ENCODE peak calls at places on chromosomes 1 and 21, in four cellular contexts. T is colonic mucosa, C is right lobe of liver, J is heart right ventricle. I is an unnamed sample.
A peak's percentile ranks its signal among the peaks of the same experiment; 100 is the strongest.

GRCh38 chr1:245874942-245875580 is 632.0 kb downstream of the SMYD3 start:
- DNase-seq in C (peak; percentile 79), J (peak; percentile 70), T (peak; percentile 47), I (no peak)

GRCh38 chr1:112144738-112145426 is 155.4 kb upstream of the KCND3 start:
- DNase-seq in J (peak; percentile 18), T (no peak), C (no peak), I (peak; percentile 48)

GRCh38 chr1:201585901-201586300 is 47.0 kb downstream of the NAV1 start:
- DNase-seq in J (no peak), C (no peak), T (no peak), I (no peak)

GRCh38 chr1:231800071-231800470 is 173.5 kb downstream of the DISC1 start:
- DNase-seq in T (no peak), C (no peak), J (no peak), I (no peak)

GRCh38 chr1:212699104-212699838 is 369 bp downstream of the BATF3 start:
- DNase-seq in J (peak; percentile 37), C (peak; percentile 51), T (peak; percentile 29), I (no peak)

GRCh38 chr1:218938259-218938658 is 235.4 kb upstream of the LYPLAL1 start:
- DNase-seq in T (no peak), C (no peak), J (no peak), I (no peak)

GRCh38 chr1:109192433-109192832 is 21.3 kb upstream of the SARS1 start:
- DNase-seq in J (no peak), T (no peak), C (no peak), I (no peak)

GRCh38 chr1:11294951-11295350 is 22.0 kb downstream of the UBIAD1 start:
- DNase-seq in T (no peak), J (no peak), C (no peak), I (no peak)

GRCh38 chr1:211619033-211619996 is 40.4 kb upstream of the SLC30A1 start:
- DNase-seq in J (no peak), T (no peak), C (no peak), I (no peak)

GRCh38 chr1:71641903-71642302 is 561.1 kb upstream of the ZRANB2 start:
- DNase-seq in C (no peak), T (no peak), J (peak; percentile 11), I (no peak)

GRCh38 chr1:210394281-210394798 is 65.6 kb downstream of the HHAT start:
- DNase-seq in J (no peak), T (no peak), C (no peak), I (no peak)

GRCh38 chr1:233269656-233270055 is 25.9 kb downstream of the PCNX2 start:
- DNase-seq in C (no peak), T (no peak), J (no peak), I (no peak)

GRCh38 chr1:57770236-57770635 is 346.4 kb upstream of the DAB1 start:
- DNase-seq in T (no peak), J (no peak), C (no peak), I (no peak)

GRCh38 chr1:38489844-38490270 is 369.7 kb downstream of the RRAGC start:
- DNase-seq in C (no peak), T (peak; percentile 18), J (no peak), I (no peak)

GRCh38 chr1:242811092-242811840 is 286.8 kb upstream of the PLD5 start:
- DNase-seq in T (no peak), C (no peak), J (no peak), I (no peak)

GRCh38 chr1:90335566-90335965 is 340.7 kb downstream of the ZNF326 start:
- DNase-seq in J (no peak), C (no peak), T (no peak), I (no peak)

GRCh38 chr1:161994153-161994814 is 29.4 kb downstream of the OLFML2B start:
- DNase-seq in T (no peak), C (no peak), J (no peak), I (no peak)

GRCh38 chr1:61183471-61184034 is 101.2 kb downstream of the NFIA start:
- DNase-seq in T (peak; percentile 57), J (peak; percentile 29), C (peak; percentile 87), I (peak; percentile 59)

GRCh38 chr1:83828456-83828855 is 170.5 kb downstream of the TTLL7 start:
- DNase-seq in C (no peak), T (no peak), J (no peak), I (no peak)

GRCh38 chr1:244840219-244840794 is 4.8 kb downstream of the COX20 start:
- DNase-seq in C (no peak), T (no peak), J (no peak), I (no peak)

GRCh38 chr1:1978108-1978507 is 25.5 kb downstream of the CFAP74 start:
- DNase-seq in J (no peak), T (no peak), C (no peak), I (no peak)

GRCh38 chr1:208085655-208086054 is 158.5 kb downstream of the PLXNA2 start:
- DNase-seq in C (no peak), J (no peak), T (no peak), I (no peak)

GRCh38 chr1:23784846-23785245 is 6.1 kb upstream of the LYPLA2 start:
- DNase-seq in J (no peak), T (no peak), C (no peak), I (no peak)

GRCh38 chr1:23791434-23792047 is 596 bp downstream of the LYPLA2 start:
- DNase-seq in T (peak; percentile 61), J (no peak), C (no peak), I (no peak)

GRCh38 chr1:23788695-23789094 is 2.2 kb upstream of the LYPLA2 start:
- DNase-seq in C (no peak), T (no peak), J (no peak), I (no peak)

GRCh38 chr1:23790696-23791433 is at the start of gene LYPLA2:
- DNase-seq in C (peak; percentile 95), J (peak; percentile 94), T (peak; percentile 95), I (peak; percentile 87)

DNA sequence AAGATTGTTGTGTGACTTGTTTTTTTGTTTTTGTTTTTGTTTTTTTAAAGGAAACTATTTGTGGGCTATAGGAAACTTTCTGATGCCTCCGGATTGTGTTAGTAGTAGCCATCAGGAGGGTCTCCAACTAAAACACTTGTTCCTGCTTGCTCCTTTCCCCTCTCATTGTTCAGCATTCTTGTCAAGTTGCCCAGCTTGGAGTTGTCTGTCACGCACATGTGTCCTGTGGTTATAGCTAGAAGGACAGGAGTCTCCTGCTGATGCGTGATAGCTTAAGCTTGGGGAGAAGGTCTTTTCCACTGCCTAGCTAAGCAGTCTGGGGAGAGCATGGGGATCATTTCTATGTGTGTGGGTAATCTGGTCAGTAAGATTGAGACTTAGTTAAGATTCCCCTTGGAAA is 3.2 kb upstream of the LYPLA2 start:
- DNase-seq in T (no peak), C (no peak), J (no peak), I (no peak)
- H3K36me3 ChIP-seq in T (no peaks in the 10 kb centered on the region), C (peaks cover 3% of the 10 kb centered on the region), J (peaks cover 64% of the 10 kb centered on the region), I (no peaks in the 10 kb centered on the region)

DNA sequence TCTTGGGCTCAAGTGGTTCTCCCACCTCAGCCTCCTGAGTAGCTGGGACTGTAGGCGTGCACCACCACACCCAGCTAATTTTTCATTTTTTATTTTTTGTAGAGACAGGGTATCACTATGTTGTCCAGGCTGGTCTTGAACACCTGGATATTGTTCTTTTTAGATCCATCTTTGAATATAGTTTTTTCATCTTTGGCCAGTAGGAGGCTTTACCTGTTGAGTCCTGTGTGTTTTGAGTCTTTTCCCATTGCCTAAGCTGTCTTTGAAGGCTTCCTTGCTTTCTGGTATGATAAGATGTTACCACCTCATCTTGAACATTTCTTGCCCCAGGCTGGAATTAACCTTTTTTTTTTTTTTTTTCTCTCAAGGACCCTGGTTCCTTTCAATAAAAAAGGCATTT is 387.8 kb upstream of the RUNX1 start:
- DNase-seq in T (no peak), J (no peak), C (no peak), I (no peak)
- TF ChIP-seq CTCF in T (no peak), J (no peak), C (no peak), I (no peak)

DNA sequence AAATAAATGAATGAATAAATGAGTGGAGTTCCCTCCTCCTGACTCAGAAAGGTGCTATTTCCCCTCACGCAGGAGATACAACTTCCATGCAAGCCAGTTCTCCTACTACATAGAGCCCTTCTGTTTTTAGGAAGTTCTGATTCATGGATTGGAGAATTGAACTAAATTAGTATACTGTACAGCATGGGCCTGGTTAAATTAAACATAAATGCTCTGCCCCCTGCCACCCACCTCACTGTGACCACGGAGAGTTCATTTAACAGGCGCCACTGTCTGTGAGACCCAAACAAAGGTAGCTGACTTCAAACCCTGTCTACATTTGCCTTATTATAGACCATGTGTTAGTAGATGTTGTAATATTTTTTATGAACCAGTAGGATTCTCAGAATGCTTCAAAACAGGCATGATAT is 9.1 kb upstream of the IRF2BP2 start:
- DNase-seq in C (no peak), T (no peak), J (no peak), I (no peak)
- H3K36me3 ChIP-seq in C (no peaks in the 10 kb centered on the region), T (no peaks in the 10 kb centered on the region), J (no peaks in the 10 kb centered on the region), I (no peaks in the 10 kb centered on the region)

DNA sequence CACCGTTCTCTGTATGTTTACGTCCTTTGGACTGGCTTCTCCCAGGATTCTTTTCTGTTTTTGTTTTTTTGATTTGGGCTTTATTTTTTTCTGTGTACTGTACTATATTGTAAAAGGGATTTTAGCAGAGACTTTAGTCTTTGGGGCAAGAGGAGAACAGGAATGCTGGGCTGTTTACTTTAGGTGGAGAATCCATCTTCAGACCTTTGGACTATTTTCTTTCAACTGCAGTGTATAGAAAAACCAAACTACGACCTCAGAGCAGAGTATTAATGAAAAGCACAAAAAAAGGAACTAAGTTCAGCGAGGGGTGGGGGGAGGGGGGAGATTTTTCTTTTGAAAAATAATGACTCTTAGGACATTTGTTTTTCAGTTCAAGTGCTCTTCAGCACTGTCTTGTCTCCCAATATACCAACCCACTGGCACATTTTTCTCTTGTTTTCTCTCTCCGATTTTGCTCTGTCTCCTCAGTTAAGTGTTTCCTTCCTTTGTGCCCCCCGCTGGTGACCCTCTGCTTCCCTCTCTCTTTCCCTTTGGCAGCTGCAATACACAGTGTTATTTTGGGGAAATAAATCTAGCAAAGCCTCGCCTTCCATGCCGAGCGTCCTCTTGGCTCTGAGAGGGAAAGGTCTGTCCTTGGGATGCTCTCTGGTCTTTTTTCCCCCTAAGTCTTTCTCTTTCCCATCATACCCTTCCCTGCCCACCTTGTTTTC is 44.9 kb downstream of the ACP6 start:
- DNase-seq in J (no peak), T (no peak), C (no peak), I (no peak)
- TF ChIP-seq CTCF in J (no peak), T (no peak), C (no peak), I (no peak)